ENCODE peak calls at places on chromosome 15, in four cellular contexts. One of them, this sample, is unnamed.

GRCh38 chr15:99305761-99306505 is 54.7 kb downstream of the LRRC28 start:
- DNase-seq in GM12878: no peak
- DNase-seq in HepG2: peak
- DNase-seq in K562: no peak
- DNase-seq in this sample: no peak

GRCh38 chr15:68991723-68992122 is 22.8 kb upstream of the NOX5 start:
- DNase-seq in K562: peak
- DNase-seq in GM12878: no peak
- DNase-seq in HepG2: no peak
- DNase-seq in this sample: no peak

GRCh38 chr15:41873711-41874110 is 20.1 kb downstream of the SPTBN5 start:
- DNase-seq in K562: no peak
- DNase-seq in GM12878: no peak
- DNase-seq in HepG2: no peak
- DNase-seq in this sample: no peak

GRCh38 chr15:100687532-100688215 is 85.3 kb downstream of the ASB7 start:
- DNase-seq in K562: no peak
- DNase-seq in HepG2: no peak
- DNase-seq in GM12878: no peak
- DNase-seq in this sample: no peak

GRCh38 chr15:69513986-69514385 is 61.4 kb downstream of the RPLP1 start:
- DNase-seq in HepG2: no peak
- DNase-seq in GM12878: no peak
- DNase-seq in K562: no peak
- DNase-seq in this sample: no peak

GRCh38 chr15:25492315-25492714 is 53.5 kb upstream of the UBE3A start:
- DNase-seq in GM12878: no peak
- DNase-seq in K562: no peak
- DNase-seq in HepG2: no peak
- DNase-seq in this sample: no peak

GRCh38 chr15:47384776-47385175 is 332.5 kb upstream of the SEMA6D start:
- DNase-seq in K562: no peak
- DNase-seq in HepG2: no peak
- DNase-seq in GM12878: no peak
- DNase-seq in this sample: no peak

GRCh38 chr15:99123706-99124451 is 19.0 kb downstream of the SYNM start:
- DNase-seq in K562: no peak
- DNase-seq in HepG2: peak
- DNase-seq in GM12878: no peak
- DNase-seq in this sample: peak

GRCh38 chr15:84981711-84982300 is at the start of gene PDE8A:
- DNase-seq in K562: peak
- DNase-seq in GM12878: no peak
- DNase-seq in HepG2: no peak
- DNase-seq in this sample: peak

GRCh38 chr15:43519207-43519606 is 1.8 kb downstream of the MAP1A start:
- DNase-seq in K562: no peak
- DNase-seq in HepG2: no peak
- DNase-seq in GM12878: no peak
- DNase-seq in this sample: no peak

GRCh38 chr15:63531586-63531985 is 27.2 kb downstream of the USP3 start:
- DNase-seq in HepG2: no peak
- DNase-seq in K562: peak
- DNase-seq in GM12878: no peak
- DNase-seq in this sample: peak

GRCh38 chr15:82648257-82649103 is 1.3 kb upstream of the CPEB1 start:
- DNase-seq in GM12878: no peak
- DNase-seq in HepG2: no peak
- DNase-seq in K562: no peak
- DNase-seq in this sample: no peak

GRCh38 chr15:74173545-74174215 is at the start of gene ISLR:
- DNase-seq in HepG2: no peak
- DNase-seq in GM12878: no peak
- DNase-seq in K562: no peak
- DNase-seq in this sample: no peak

GRCh38 chr15:63610209-63610841 is 13.1 kb downstream of the FBXL22 start:
- DNase-seq in K562: peak
- DNase-seq in HepG2: peak
- DNase-seq in GM12878: peak
- DNase-seq in this sample: peak

DNA sequence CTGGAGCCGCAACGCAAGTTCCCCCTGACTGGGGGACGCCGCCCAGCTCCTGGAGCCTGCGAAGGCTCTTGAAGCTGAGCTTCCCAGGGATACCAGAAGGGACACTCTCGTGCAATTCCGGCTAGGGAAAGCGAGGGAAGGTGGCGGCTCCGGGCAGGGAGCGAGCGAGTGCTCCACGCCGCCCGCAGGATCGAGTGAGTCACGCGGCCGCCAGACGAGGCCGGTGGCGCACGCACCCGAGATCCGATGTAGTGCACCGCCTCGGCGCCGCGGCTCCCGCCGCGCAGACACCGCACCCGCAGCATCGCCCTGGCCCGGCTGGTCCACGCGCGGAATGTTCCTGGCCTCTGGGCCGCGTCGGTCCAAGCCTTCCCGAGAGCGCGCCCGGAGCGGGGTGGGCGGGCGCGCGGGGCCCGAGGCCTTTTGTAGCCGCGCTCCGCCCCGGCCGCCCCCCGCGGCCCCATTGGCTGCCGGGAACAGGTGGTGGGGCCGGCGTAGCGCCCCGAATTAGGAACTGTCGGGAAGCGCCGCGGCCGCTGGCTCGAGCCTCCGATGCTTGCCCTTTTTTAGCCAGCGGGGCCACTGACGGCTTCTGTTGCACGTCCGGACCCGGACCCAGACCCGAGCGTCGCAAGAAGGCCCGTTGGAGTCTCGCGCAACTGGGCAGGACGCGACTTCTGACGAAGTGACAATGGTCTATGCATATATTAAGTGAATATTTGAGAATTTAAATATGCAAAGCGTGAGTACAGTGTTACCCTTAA is at the start of gene GATM:
- DNase-seq in GM12878: peak
- DNase-seq in K562: no peak
- DNase-seq in HepG2: no peak
- DNase-seq in this sample: peak
- TF ChIP-seq POLR2A in GM12878: peak
- TF ChIP-seq POLR2A in K562: no peak
- TF ChIP-seq POLR2A in HepG2: no peak
- TF ChIP-seq POLR2A in this sample: peak

GRCh38 chr15:31399544-31400171 is 73.0 kb downstream of the KLF13 start:
- DNase-seq in GM12878: no peak
- DNase-seq in HepG2: no peak
- DNase-seq in K562: no peak
- DNase-seq in this sample: no peak
- TF ChIP-seq MYC in GM12878: no peak
- TF ChIP-seq MYC in HepG2: no peak
- TF ChIP-seq MYC in K562: no peak
- TF ChIP-seq MYC in this sample: no peak

GRCh38 chr15:92908369-92909057 is 8.4 kb downstream of the CHD2 start:
- DNase-seq in HepG2: no peak
- DNase-seq in K562: no peak
- DNase-seq in GM12878: no peak
- DNase-seq in this sample: no peak
- TF ChIP-seq CHD4 in HepG2: no peak
- TF ChIP-seq CHD4 in K562: no peak
- TF ChIP-seq CHD4 in GM12878: no peak
- TF ChIP-seq CHD4 in this sample: no peak

GRCh38 chr15:78244101-78244500 is 9.7 kb upstream of the ACSBG1 start:
- DNase-seq in K562: peak
- DNase-seq in GM12878: no peak
- DNase-seq in HepG2: peak
- DNase-seq in this sample: no peak
- TF ChIP-seq POLR2A in K562: no peak
- TF ChIP-seq POLR2A in GM12878: no peak
- TF ChIP-seq POLR2A in HepG2: no peak
- TF ChIP-seq POLR2A in this sample: no peak

DNA sequence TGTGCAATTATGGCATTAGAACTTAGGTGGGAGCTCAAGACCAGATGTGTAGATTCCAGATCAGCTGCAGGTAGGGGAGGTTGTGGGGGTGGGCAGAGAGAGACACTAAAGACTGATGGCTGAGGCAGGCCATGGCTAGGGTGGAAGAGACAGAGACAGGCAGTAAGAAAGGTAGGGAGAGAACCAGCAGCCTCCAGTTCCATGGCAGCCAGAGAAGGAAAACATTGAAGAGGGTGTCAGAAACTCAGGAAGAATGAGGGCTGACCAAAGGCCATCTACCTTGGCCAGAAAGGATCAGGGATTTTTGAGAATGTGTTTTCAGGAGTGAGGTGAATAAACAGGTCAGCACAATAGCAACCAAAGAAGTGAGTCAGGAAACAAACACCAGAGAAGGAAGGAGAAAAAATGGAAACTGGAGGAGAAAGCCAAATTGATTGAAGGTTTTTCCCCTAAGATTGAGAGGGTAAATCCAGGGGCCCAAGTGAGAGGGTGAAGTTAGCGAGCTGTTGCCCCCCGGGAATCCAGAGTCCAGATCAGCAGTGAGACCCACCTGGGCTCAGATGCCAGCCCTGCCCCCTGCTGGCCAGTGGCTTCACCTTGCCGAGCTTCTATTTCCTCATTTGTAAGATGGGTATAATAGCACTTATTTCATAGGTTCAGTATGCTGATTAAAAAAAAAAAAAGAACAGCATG is 41.0 kb downstream of the ABHD2 start:
- DNase-seq in K562: peak
- DNase-seq in GM12878: no peak
- DNase-seq in HepG2: no peak
- DNase-seq in this sample: peak
- TF ChIP-seq MYC in K562: no peak
- TF ChIP-seq MYC in GM12878: no peak
- TF ChIP-seq MYC in HepG2: no peak
- TF ChIP-seq MYC in this sample: no peak

DNA sequence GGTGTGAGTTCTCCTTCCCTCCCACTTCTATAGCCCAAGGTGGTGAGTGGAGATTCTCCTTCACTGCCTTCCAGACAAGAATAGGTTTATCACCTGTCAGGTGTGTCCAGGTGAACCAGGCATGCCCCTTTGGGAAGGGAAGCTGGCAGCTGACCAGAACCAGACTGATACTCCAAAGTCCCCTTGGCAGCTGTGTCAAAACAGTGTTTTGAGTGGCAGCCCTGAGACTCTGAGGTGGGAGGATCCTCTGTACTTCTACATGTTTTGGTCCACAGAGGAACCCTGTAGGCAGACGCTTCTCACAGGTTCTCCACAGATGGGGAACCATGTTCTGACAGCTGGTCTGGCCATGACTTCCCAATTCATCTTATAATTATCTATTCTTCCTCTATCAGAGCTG is 30.1 kb downstream of the ISL2 start:
- DNase-seq in K562: no peak
- DNase-seq in GM12878: no peak
- DNase-seq in HepG2: no peak
- DNase-seq in this sample: no peak
- TF ChIP-seq CHD4 in K562: no peak
- TF ChIP-seq CHD4 in GM12878: no peak
- TF ChIP-seq CHD4 in HepG2: no peak
- TF ChIP-seq CHD4 in this sample: no peak

GRCh38 chr15:31470756-31471155 is 144.1 kb downstream of the KLF13 start:
- DNase-seq in K562: no peak
- DNase-seq in GM12878: no peak
- DNase-seq in HepG2: no peak
- DNase-seq in this sample: no peak

GRCh38 chr15:31474059-31474868 is 147.6 kb downstream of the KLF13 start:
- DNase-seq in HepG2: no peak
- DNase-seq in K562: no peak
- DNase-seq in GM12878: no peak
- DNase-seq in this sample: no peak

GRCh38 chr15:31471731-31472430 is 145.2 kb downstream of the KLF13 start:
- DNase-seq in GM12878: no peak
- DNase-seq in K562: no peak
- DNase-seq in HepG2: no peak
- DNase-seq in this sample: no peak

GRCh38 chr15:31473384-31474058 is 146.9 kb downstream of the KLF13 start:
- DNase-seq in K562: no peak
- DNase-seq in GM12878: no peak
- DNase-seq in HepG2: no peak
- DNase-seq in this sample: no peak

DNA sequence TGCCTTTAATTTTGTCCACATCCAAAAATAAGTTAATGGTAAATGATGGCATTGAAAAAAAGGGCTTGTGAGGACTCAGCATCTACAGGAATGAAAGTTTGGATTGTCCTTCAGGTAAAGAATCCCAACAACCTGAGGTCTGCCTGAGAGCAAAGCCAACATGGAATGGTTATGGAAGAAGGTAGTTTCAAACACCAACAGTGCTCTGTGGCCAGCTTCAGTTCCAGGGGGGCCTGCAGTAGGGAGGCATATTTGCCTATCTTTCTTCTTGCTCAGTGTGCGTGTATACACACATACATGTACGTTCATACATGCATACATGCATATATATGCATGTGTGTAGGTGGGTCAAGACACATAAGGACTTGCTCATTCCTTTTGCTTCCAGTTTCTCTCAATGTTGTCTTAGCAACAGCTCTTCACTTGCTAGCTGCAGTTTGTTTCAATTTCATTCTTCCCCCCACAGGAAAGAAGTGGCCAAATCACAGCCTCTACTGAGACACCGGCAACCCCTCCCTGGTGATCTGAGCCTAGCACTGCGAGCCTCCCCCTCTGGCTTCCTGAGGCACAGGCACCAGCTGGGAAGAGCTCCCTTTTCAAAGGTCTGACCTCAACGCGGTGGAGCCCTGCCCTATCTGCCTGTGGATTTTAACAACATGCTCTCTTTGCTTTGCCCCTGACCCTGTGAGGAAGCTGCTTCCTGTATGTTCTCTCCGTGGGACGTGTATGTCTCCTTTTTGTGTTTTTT is 146.2 kb downstream of the KLF13 start:
- DNase-seq in K562: no peak
- DNase-seq in GM12878: peak
- DNase-seq in HepG2: no peak
- DNase-seq in this sample: no peak
- TF ChIP-seq POLR2A in K562: no peak
- TF ChIP-seq POLR2A in GM12878: peak
- TF ChIP-seq POLR2A in HepG2: no peak
- TF ChIP-seq POLR2A in this sample: no peak

GRCh38 chr15:66077320-66077663 is 176.3 kb downstream of the MEGF11 start:
- DNase-seq in HepG2: no peak
- DNase-seq in GM12878: no peak
- DNase-seq in K562: no peak
- DNase-seq in this sample: no peak

GRCh38 chr15:66078196-66078928 is 175.2 kb downstream of the MEGF11 start:
- DNase-seq in GM12878: no peak
- DNase-seq in K562: no peak
- DNase-seq in HepG2: no peak
- DNase-seq in this sample: no peak

GRCh38 chr15:66084704-66085103 is 168.8 kb downstream of the MEGF11 start:
- DNase-seq in HepG2: no peak
- DNase-seq in GM12878: no peak
- DNase-seq in K562: no peak
- DNase-seq in this sample: no peak

GRCh38 chr15:66078929-66079275 is 174.6 kb downstream of the MEGF11 start:
- DNase-seq in HepG2: no peak
- DNase-seq in K562: no peak
- DNase-seq in GM12878: no peak
- DNase-seq in this sample: no peak

GRCh38 chr15:66080791-66081475 is 172.6 kb downstream of the MEGF11 start:
- DNase-seq in GM12878: no peak
- DNase-seq in K562: no peak
- DNase-seq in HepG2: peak
- DNase-seq in this sample: peak
- TF ChIP-seq MYC in GM12878: no peak
- TF ChIP-seq MYC in K562: no peak
- TF ChIP-seq MYC in HepG2: no peak
- TF ChIP-seq MYC in this sample: no peak